ENCODE peak calls at places on chromosome 4, in seven cellular contexts. G is A549; Q is ovary; X is spleen; T is thyroid gland; Z is astrocyte; C is CD8-positive, alpha-beta T cell. A is an unnamed sample. For H3K4me1, the result is how much of the 10 kb centered on the place peaks cover.

GRCh38 chr4:147049940-147050852 is 104.5 kb upstream of the TTC29 start:
- DNase-seq in C (no peak), Q (no peak), T (no peak), G (no peak), X (no peak), Z (peak), A (no peak)

GRCh38 chr4:170090667-170091052 is 904 bp upstream of the AADAT start:
- DNase-seq in G (no peak), C (no peak), X (no peak), T (no peak), Q (no peak), Z (peak), A (no peak)

GRCh38 chr4:7387925-7388324 is 46.8 kb downstream of the PSAPL1 start:
- DNase-seq in Q (no peak), X (peak), T (no peak), G (no peak), C (no peak), Z (no peak), A (no peak)

GRCh38 chr4:184331155-184331995 is 113.7 kb upstream of the ENPP6 start:
- DNase-seq in Q (peak), X (no peak), Z (no peak), T (peak), C (no peak), G (no peak), A (no peak)

GRCh38 chr4:75919914-75920313 is 17.7 kb upstream of the PPEF2 start:
- DNase-seq in Q (no peak), T (no peak), Z (peak), X (no peak), G (no peak), C (no peak), A (no peak)

GRCh38 chr4:41776466-41776865 is 27.9 kb upstream of the PHOX2B start:
- DNase-seq in C (no peak), X (no peak), G (no peak), Q (no peak), T (no peak), Z (no peak), A (no peak)

GRCh38 chr4:183876268-183876934 is 28.7 kb upstream of the STOX2 start:
- DNase-seq in C (no peak), Q (peak), Z (peak), T (peak), X (no peak), G (no peak), A (peak)

GRCh38 chr4:77586953-77587383 is 18.7 kb upstream of the CXCL13 start:
- DNase-seq in Z (peak), X (peak), T (no peak), Q (no peak), C (peak), G (no peak), A (no peak)

GRCh38 chr4:109945056-109945455 is 32.4 kb downstream of the EGF start:
- DNase-seq in G (peak), X (no peak), T (no peak), C (no peak), Q (no peak), Z (no peak), A (no peak)

GRCh38 chr4:47567511-47567910 is 82.4 kb downstream of the ATP10D start:
- DNase-seq in Q (no peak), Z (no peak), T (no peak), G (no peak), C (no peak), X (no peak), A (no peak)

GRCh38 chr4:86587016-86587713 is 7.0 kb upstream of the PTPN13 start:
- DNase-seq in T (peak), Q (no peak), C (no peak), X (no peak), Z (no peak), G (no peak), A (no peak)

GRCh38 chr4:173288296-173288695 is 45.9 kb downstream of the HMGB2 start:
- DNase-seq in X (no peak), T (peak), Z (peak), G (peak), C (peak), Q (no peak), A (no peak)

GRCh38 chr4:185742766-185743165 is 69.2 kb downstream of the SORBS2 start:
- DNase-seq in G (no peak), C (no peak), X (no peak), Z (peak), Q (no peak), T (peak), A (no peak)

GRCh38 chr4:123750044-123750443 is 353.4 kb downstream of the SPRY1 start:
- DNase-seq in G (no peak), Q (no peak), X (no peak), C (no peak), Z (no peak), T (no peak), A (no peak)

GRCh38 chr4:90403781-90404180 is 276.6 kb downstream of the CCSER1 start:
- DNase-seq in T (no peak), Z (peak), X (no peak), G (no peak), Q (no peak), C (no peak), A (no peak)

GRCh38 chr4:183499797-183500196 is 5.1 kb upstream of the ING2 start:
- DNase-seq in G (no peak), X (no peak), C (no peak), T (no peak), Z (no peak), Q (no peak), A (no peak)

GRCh38 chr4:141814499-141814898 is 178.1 kb downstream of the IL15 start:
- DNase-seq in G (no peak), T (no peak), Z (no peak), X (no peak), Q (no peak), C (no peak), A (no peak)

GRCh38 chr4:137861682-137862081 is 329.4 kb upstream of the PCDH18 start:
- DNase-seq in T (no peak), C (no peak), G (no peak), Z (no peak), X (no peak), Q (no peak), A (no peak)

GRCh38 chr4:5891563-5892320 is 1.1 kb downstream of the CRMP1 start:
- DNase-seq in G (no peak), X (no peak), T (no peak), C (no peak), Q (no peak), Z (no peak), A (no peak)

GRCh38 chr4:77308843-77309242 is 151.8 kb downstream of the CCNG2 start:
- DNase-seq in Q (no peak), T (no peak), Z (peak), G (peak), X (no peak), C (no peak), A (no peak)

GRCh38 chr4:13126976-13127910 is 356.9 kb downstream of the RAB28 start:
- DNase-seq in C (no peak), Z (no peak), G (no peak), Q (no peak), T (peak), X (no peak), A (no peak)

GRCh38 chr4:13478707-13479106 is 5.4 kb downstream of the RAB28 start:
- DNase-seq in Q (no peak), G (no peak), Z (no peak), X (no peak), C (no peak), T (no peak), A (no peak)

GRCh38 chr4:8434251-8435073 is 6.1 kb downstream of the ACOX3 start:
- DNase-seq in C (no peak), T (peak), Q (no peak), X (no peak), G (no peak), Z (no peak), A (no peak)

GRCh38 chr4:98614081-98614480 is 44.3 kb downstream of the TSPAN5 start:
- DNase-seq in X (no peak), C (no peak), Z (no peak), T (no peak), G (no peak), Q (no peak), A (no peak)

GRCh38 chr4:5758741-5759140 is 47.7 kb downstream of the EVC start:
- DNase-seq in X (no peak), G (peak), C (no peak), Z (peak), Q (no peak), T (no peak), A (no peak)

GRCh38 chr4:107876096-107876495 is 51.4 kb downstream of the SGMS2 start:
- DNase-seq in C (no peak), Q (no peak), X (no peak), G (no peak), Z (no peak), T (no peak), A (no peak)

GRCh38 chr4:6221296-6221850 is 21.0 kb upstream of the JAKMIP1 start:
- DNase-seq in Z (no peak), G (no peak), Q (no peak), C (no peak), X (no peak), T (no peak), A (no peak)

GRCh38 chr4:8534129-8534528 is 46.1 kb upstream of the GPR78 start:
- DNase-seq in X (no peak), T (peak), Q (no peak), C (no peak), Z (peak), G (no peak), A (no peak)

GRCh38 chr4:61202100-61202637 is 2.0 kb downstream of the ADGRL3 start:
- DNase-seq in Z (no peak), X (peak), T (no peak), C (no peak), Q (no peak), G (no peak), A (peak)
- TF ChIP-seq CTCF in Z (no peak), X (no peak), T (no peak), C (no peak), Q (no peak), G (no peak), A (no peak)

DNA sequence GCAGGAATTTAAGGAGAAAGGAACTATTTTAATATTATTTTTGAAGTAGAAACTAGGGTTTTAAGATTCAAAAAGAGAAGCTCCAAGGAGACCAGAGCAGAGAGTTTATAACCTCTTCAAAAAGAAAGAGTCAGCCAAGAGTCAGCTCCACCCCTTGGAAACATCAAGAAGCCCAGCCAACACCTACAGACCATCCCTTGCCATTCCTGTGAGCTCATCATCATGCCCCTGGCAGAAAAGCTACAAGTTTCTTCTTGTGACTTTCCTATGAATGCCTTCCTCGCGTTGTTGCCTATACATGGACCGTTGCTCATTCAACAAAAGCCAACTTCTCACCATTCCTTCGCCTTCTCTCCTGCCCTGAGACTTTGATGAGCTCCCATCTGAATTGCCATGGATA is 20.5 kb downstream of the PLRG1 start:
- DNase-seq in Z (peak), T (peak), G (no peak), X (no peak), C (no peak), Q (no peak), A (no peak)
- H3K27ac ChIP-seq in Z (no peak), T (no peak), G (no peak), X (no peak), C (no peak), Q (no peak), A (no peak)

DNA sequence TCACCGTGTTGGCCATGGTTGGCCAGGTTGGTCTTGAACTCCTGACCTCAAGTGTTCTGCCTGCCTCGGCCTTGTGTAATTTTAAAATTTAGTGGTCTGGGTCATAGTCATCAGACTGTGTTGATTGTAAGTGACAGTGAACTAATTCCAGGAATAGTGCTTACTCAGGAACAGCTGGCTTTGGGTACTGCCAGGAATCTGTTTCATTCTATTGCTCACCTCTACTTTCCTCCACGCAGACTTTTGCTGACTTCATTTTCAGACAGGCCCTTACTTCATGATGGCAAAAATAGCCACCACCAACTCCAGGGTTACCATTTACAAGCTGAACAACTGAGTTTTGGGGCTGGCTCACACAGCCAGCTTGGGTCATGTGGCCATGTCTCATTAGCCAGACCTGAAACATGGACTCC is 54.6 kb downstream of the FNIP2 start:
- DNase-seq in T (no peak), X (no peak), G (no peak), Z (peak), Q (no peak), C (no peak), A (no peak)
- H3K4me1 ChIP-seq in T (half or more), X (under half), G (under half), Z (under half), Q (under half), C (under half), A (half or more)

DNA sequence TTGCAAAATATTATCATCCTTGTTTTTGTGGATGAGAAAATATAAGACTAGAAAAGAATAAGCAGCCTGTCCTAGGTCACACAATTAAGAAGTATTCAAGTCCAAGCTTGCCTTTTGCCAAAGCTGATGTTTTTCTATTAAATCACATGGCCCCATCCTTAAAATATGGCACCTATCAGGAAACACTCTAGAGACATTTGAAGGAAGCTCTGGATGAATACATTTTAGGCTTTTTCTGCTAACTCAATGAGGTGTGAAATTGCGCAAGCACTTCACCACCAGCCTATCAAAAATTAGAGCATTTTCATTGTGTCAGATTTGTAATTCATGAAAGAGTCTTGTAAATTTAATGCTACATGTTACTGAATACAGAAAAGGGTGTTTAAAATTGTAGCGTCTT is 251.1 kb upstream of the MAD2L1 start:
- DNase-seq in T (no peak), Z (no peak), X (no peak), C (no peak), Q (no peak), G (no peak), A (no peak)
- TF ChIP-seq CTCF in T (no peak), Z (no peak), X (no peak), C (no peak), Q (no peak), G (no peak), A (no peak)

DNA sequence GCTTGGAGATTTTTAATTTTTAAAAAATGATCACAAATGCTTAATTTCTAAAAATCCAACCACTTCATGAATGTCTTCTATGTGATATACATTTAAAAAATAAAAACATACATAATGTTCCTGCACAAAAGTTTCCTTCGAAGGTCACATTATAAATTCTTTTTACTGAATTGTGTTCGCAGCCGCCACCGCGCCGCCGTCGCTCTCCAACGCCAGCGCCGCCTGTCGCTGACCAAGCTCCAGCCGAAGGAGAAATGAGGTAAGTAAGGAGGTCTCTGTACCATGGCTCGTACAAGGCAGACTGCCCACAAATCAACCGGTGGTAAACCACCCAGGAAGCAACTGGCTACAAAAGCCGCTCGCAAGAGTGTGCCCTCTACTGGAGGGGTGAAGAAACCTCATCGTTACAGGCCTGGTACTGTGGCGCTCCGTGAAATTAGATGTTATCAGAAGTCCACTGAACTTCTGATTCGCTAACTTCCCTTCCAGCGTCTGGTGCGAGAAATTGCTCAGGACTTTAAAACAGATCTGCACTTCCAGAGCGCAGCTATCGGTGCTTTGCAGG is 48.8 kb upstream of the NEUROG2 start:
- DNase-seq in X (no peak), C (no peak), G (no peak), T (no peak), Z (no peak), Q (no peak), A (no peak)
- H3K27ac ChIP-seq in X (no peak), C (no peak), G (no peak), T (no peak), Z (no peak), Q (no peak), A (no peak)

DNA sequence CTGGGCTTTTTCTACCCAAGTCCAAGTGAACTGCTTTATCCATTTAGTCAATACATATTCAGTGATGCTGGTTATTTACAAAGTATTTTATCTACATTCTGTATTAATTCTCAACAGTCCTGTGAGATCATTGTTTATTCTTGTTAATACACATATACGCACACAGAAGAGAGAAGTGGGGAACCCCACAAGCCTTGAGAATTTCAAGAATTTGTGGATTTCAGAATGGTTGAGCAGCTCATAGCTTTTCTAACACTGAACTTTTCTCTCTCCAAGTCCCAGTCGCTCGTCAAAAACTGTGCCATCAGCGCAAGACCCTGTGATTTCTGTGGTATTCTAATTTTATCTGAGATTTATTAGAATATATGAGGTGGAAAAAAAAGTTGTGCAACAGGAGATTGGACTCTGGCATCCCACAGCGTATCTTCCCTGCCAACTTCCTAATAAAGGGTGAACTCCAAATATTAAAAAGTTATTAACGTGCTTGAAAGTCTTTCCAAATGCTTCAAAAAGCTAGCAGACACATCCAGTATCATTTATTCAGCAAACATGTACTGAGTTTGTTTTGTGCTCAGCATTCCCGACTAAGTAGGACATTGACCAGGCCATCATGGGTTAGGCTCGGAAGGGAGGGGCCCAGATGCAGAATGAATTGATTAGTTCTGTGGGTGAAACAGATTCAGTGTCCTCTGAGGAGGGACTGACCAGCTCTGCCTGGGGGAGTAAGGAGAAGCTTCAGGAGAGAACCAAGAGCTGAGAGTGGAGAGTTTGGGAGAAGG is 165.6 kb downstream of the CBR4 start:
- DNase-seq in Z (peak), C (no peak), X (no peak), T (no peak), G (no peak), Q (no peak), A (no peak)
- H3K4me1 ChIP-seq in Z (under half), C (under half), X (half or more), T (under half), G (half or more), Q (under half), A (under half)

DNA sequence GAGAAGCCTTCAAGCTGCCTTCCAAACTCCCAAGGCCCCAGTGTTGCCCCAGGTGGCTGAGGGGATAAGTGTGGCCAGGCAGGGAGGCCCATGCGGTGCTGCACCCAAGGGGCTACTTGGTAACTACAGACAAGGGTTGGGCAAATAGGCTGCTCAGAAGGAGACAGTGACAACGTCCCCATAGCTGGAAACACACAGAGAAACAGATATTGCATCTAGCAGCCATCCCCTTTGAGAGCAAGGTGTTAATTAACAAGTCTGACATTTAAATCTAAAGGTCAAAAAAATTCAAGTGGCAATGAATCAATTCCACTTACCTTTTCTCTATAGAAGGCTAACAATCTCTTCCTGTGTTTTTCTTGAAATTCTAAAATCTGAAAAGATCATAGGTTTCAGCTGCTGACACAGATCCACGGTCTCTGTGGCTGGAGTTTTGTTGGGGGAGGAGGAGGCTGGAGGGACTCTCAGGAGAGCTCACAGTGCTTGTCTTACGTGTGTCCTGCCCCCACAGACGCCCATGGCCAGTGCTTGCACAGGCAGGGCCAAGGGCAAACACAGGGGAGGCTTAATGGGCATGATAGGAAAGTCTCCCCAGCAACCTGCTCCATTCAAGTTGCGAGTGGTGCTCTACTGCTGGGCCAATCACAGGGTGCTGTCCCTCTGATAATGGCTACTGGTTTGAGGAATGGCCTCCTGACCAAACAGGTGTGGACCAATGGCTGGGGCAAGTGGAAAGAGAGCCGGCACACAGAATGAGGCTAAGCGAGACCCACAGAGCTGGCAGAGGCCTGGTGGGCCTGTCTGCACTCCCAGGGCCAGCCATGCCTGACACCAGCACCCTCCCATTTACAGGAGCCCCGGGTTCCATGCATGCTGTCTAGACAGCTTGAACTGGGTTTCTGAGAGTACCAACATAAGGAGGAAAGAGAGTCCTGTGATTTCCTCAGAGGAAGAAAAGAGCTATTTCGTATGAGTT is 22.6 kb downstream of the RNF212 start:
- DNase-seq in T (no peak), G (no peak), C (no peak), X (peak), Q (no peak), Z (no peak), A (no peak)
- TF ChIP-seq CTCF in T (no peak), G (no peak), C (no peak), X (no peak), Q (no peak), Z (no peak), A (no peak)

GRCh38 chr4:174554329-174554728 is 32.0 kb upstream of the HPGD start:
- DNase-seq in X (no peak), Z (no peak), Q (no peak), C (no peak), T (no peak), G (no peak), A (no peak)
- H3K27ac ChIP-seq in X (no peak), Z (no peak), Q (no peak), C (no peak), T (no peak), G (no peak), A (no peak)

GRCh38 chr4:3526456-3526855 is 5.8 kb downstream of the LRPAP1 start:
- DNase-seq in T (no peak), C (no peak), G (no peak), Q (no peak), Z (no peak), X (peak), A (no peak)

GRCh38 chr4:3529363-3529762 is 2.9 kb downstream of the LRPAP1 start:
- DNase-seq in X (peak), T (no peak), Q (no peak), G (no peak), C (no peak), Z (no peak), A (peak)

GRCh38 chr4:3527101-3527913 is 4.9 kb downstream of the LRPAP1 start:
- DNase-seq in X (peak), Z (no peak), C (no peak), G (no peak), Q (no peak), T (no peak), A (no peak)

GRCh38 chr4:3530051-3530450 is 2.2 kb downstream of the LRPAP1 start:
- DNase-seq in C (no peak), X (peak), G (no peak), Q (no peak), Z (no peak), T (no peak), A (no peak)

GRCh38 chr4:3527914-3528876 is 4.0 kb downstream of the LRPAP1 start:
- DNase-seq in Q (no peak), Z (no peak), C (no peak), G (no peak), X (peak), T (no peak), A (no peak)
- H3K4me1 ChIP-seq in Q (under half), Z (under half), C (under half), G (under half), X (half or more), T (under half), A (under half)

A was measured in heart right ventricle.